ENCODE peak calls at places on chromosome 19, in four cellular contexts. L is DMS53; U is activated gamma-delta T cell treated with anti-CD3 and anti-CD28 coated beads, Interleukin-2, amount 50 U/mL, for 16 hours; W is memory B cell. K is an unnamed sample.

GRCh38 chr19:41701401-41702075 is 6.9 kb upstream of the CEACAM5 start:
- DNase-seq in U (no peak), W (no peak), L (peak; percentile 68), K (no peak)

GRCh38 chr19:10334340-10335148 is 1.2 kb upstream of the RAVER1 start:
- DNase-seq in U (no peak), W (no peak), L (peak; percentile 92), K (no peak)

GRCh38 chr19:29128203-29128602 is 84.7 kb downstream of the UQCRFS1 start:
- DNase-seq in W (no peak), L (no peak), U (no peak), K (no peak)

GRCh38 chr19:38417544-38418506 is 8.2 kb downstream of the RASGRP4 start:
- DNase-seq in U (no peak), L (peak; percentile 73), W (peak; percentile 45), K (peak; percentile 38)

GRCh38 chr19:55554749-55555152 is 9.4 kb upstream of the SBK3 start:
- DNase-seq in U (no peak), L (no peak), W (no peak), K (no peak)

GRCh38 chr19:58562126-58563033 is 4.0 kb upstream of the UBE2M start:
- DNase-seq in L (no peak), U (no peak), W (no peak), K (no peak)

GRCh38 chr19:48495391-48495790 is 16.2 kb downstream of the LMTK3 start:
- DNase-seq in L (no peak), U (no peak), W (no peak), K (no peak)

GRCh38 chr19:44757735-44758505 is 9.4 kb downstream of the BCL3 start:
- DNase-seq in L (no peak), U (no peak), W (no peak), K (no peak)